ENCODE peak calls at places on chromosomes 16 and 17, in five cellular contexts. X is cardiac muscle cell, F is stomach, R is smooth muscle cell of the brain vasculature, J is HS-5. U is an unnamed sample.

GRCh38 chr16:83599789-83600462 is 207.9 kb upstream of the HSBP1 start:
- DNase-seq in X (no peak), F (no peak), R (no peak), J (no peak), U (no peak)

GRCh38 chr17:60631119-60631518 is 31.1 kb downstream of the PPM1D start:
- DNase-seq in X (no peak), F (no peak), R (no peak), J (no peak), U (no peak)

GRCh38 chr17:79942591-79943353 is 92.9 kb downstream of the TBC1D16 start:
- DNase-seq in X (no peak), F (no peak), R (no peak), J (no peak), U (no peak)

GRCh38 chr17:78774956-78775571 is 7.0 kb downstream of the CYTH1 start:
- DNase-seq in X (no peak), F (no peak), R (no peak), J (no peak), U (no peak)

GRCh38 chr17:9928601-9929341 is 23.7 kb upstream of the RCVRN start:
- DNase-seq in X (peak; percentile 79), F (no peak), R (peak; percentile 70), J (peak; percentile 60), U (no peak)

GRCh38 chr17:31279401-31279800 is 17.6 kb downstream of the OMG start:
- DNase-seq in X (no peak), F (no peak), R (no peak), J (no peak), U (no peak)

GRCh38 chr17:40461774-40462342 is 18.6 kb downstream of the IGFBP4 start:
- DNase-seq in X (no peak), F (no peak), R (no peak), J (no peak), U (no peak)

GRCh38 chr17:28745052-28745776 is 1.4 kb downstream of the TRAF4 start:
- DNase-seq in X (peak; percentile 66), F (peak; percentile 75), R (peak; percentile 66), J (no peak), U (no peak)

GRCh38 chr17:61784510-61784909 is 78.8 kb downstream of the BRIP1 start:
- DNase-seq in X (no peak), F (no peak), R (no peak), J (no peak), U (no peak)

GRCh38 chr17:12743046-12743445 is 46.3 kb upstream of the ARHGAP44 start:
- DNase-seq in X (no peak), F (no peak), R (no peak), J (no peak), U (no peak)

GRCh38 chr17:5769936-5770335 is 185.6 kb upstream of the NLRP1 start:
- DNase-seq in X (no peak), F (no peak), R (no peak), J (no peak), U (no peak)

GRCh38 chr16:80029706-80030481 is 429.4 kb upstream of the MAF start:
- DNase-seq in X (no peak), F (no peak), R (no peak), J (no peak), U (no peak)

GRCh38 chr17:7750321-7750821 is 32.8 kb downstream of the DNAH2 start:
- DNase-seq in X (no peak), F (no peak), R (no peak), J (peak; percentile 85), U (no peak)

GRCh38 chr16:24686678-24687077 is 42.8 kb upstream of the TNRC6A start:
- DNase-seq in X (no peak), F (no peak), R (no peak), J (no peak), U (no peak)

GRCh38 chr16:88706288-88706964 is at the start of the genes CTU2 and RNF166:
- DNase-seq in X (peak; percentile 95), F (peak; percentile 94), R (peak; percentile 46), J (no peak), U (no peak)

GRCh38 chr17:9987779-9988585 is 82.9 kb upstream of the RCVRN start:
- DNase-seq in X (peak; percentile 61), F (no peak), R (no peak), J (no peak), U (no peak)

GRCh38 chr16:28623172-28623711 is 13.4 kb upstream of the SULT1A1 start:
- DNase-seq in X (no peak), F (peak; percentile 77), R (no peak), J (no peak), U (no peak)

GRCh38 chr16:2592786-2593185 is 55.0 kb downstream of the PDPK1 start:
- DNase-seq in X (no peak), F (no peak), R (no peak), J (no peak), U (no peak)

GRCh38 chr17:39098474-39099090 is 52.9 kb downstream of the PLXDC1 start:
- DNase-seq in X (no peak), F (no peak), R (no peak), J (no peak), U (no peak)

GRCh38 chr16:2152695-2153506 is 2.7 kb upstream of the TRAF7 start:
- DNase-seq in X (peak; percentile 62), F (peak; percentile 48), R (no peak), J (no peak), U (no peak)

GRCh38 chr17:11369570-11369969 is 128.6 kb downstream of the SHISA6 start:
- DNase-seq in X (no peak), F (no peak), R (no peak), J (no peak), U (no peak)

GRCh38 chr16:81940781-81941560 is 70.3 kb downstream of the SDR42E1 start:
- DNase-seq in X (peak; percentile 23), F (no peak), R (peak; percentile 12), J (peak; percentile 8), U (peak; percentile 12)

GRCh38 chr17:2794116-2794803 is 2.0 kb upstream of the RAP1GAP2 start:
- DNase-seq in X (no peak), F (no peak), R (no peak), J (no peak), U (no peak)

GRCh38 chr17:39938140-39938869 is 10.8 kb downstream of the LRRC3C start:
- DNase-seq in X (no peak), F (no peak), R (no peak), J (no peak), U (no peak)

GRCh38 chr17:33039874-33040273 is 48.2 kb downstream of the SPACA3 start:
- DNase-seq in X (no peak), F (no peak), R (no peak), J (peak; percentile 84), U (no peak)

GRCh38 chr16:66617728-66618127 is 13.2 kb downstream of the CMTM3 start:
- DNase-seq in X (peak; percentile 38), F (no peak), R (no peak), J (no peak), U (no peak)